ENCODE peak calls at places on chromosomes 11 and 22, in ten cellular contexts. M, F, T, O, J, Z, P, V, K and S are unnamed samples.

GRCh38 chr11:36153581-36153980 is 135.6 kb downstream of the COMMD9 start:
- DNase-seq in O (no peak), F (no peak), Z (no peak), J (no peak), K (no peak), T (no peak), V (no peak), M (no peak), P (no peak), S (no peak)

GRCh38 chr11:121321614-121322243 is 29.2 kb downstream of the SC5D start:
- DNase-seq in T (peak; percentile 10), J (no peak), O (no peak), M (no peak), P (no peak), V (no peak), F (peak; percentile 6), K (peak; percentile 55), Z (no peak), S (no peak)

GRCh38 chr11:69293819-69294505 is at the start of gene MYEOV:
- DNase-seq in V (no peak), Z (peak; percentile 80), F (peak; percentile 42), T (peak; percentile 33), O (peak; percentile 69), P (peak; percentile 93), K (peak; percentile 89), J (no peak), M (no peak), S (no peak)

GRCh38 chr22:45777046-45777851 is 105.6 kb downstream of the ATXN10 start:
- DNase-seq in M (no peak), K (no peak), Z (no peak), F (no peak), O (no peak), T (peak; percentile 91), J (peak; percentile 86), V (no peak), P (peak; percentile 52), S (no peak)

GRCh38 chr11:112663947-112664634 is 297.1 kb upstream of the NCAM1 start:
- DNase-seq in F (no peak), J (no peak), Z (no peak), O (no peak), T (no peak), V (no peak), M (no peak), P (no peak), K (no peak), S (no peak)

GRCh38 chr11:130052556-130052955 is 17.1 kb upstream of the APLP2 start:
- DNase-seq in O (no peak), T (no peak), Z (no peak), V (no peak), M (no peak), J (no peak), P (no peak), F (no peak), K (no peak), S (no peak)

GRCh38 chr22:47168900-47169800 is 406.7 kb downstream of the TBC1D22A start:
- DNase-seq in O (peak; percentile 45), V (no peak), M (no peak), K (no peak), F (peak; percentile 13), T (peak; percentile 21), J (no peak), P (peak; percentile 11), Z (peak; percentile 54), S (peak; percentile 32)

GRCh38 chr11:125063429-125064043 is 431 bp downstream of the SLC37A2 start:
- DNase-seq in T (no peak), Z (no peak), O (peak; percentile 71), K (no peak), M (no peak), F (no peak), J (no peak), P (no peak), V (no peak), S (peak; percentile 21)

GRCh38 chr11:12235549-12235944 is 125.2 kb downstream of the MICAL2 start:
- DNase-seq in V (no peak), F (peak; percentile 48), T (no peak), P (no peak), O (no peak), M (no peak), K (no peak), Z (no peak), J (no peak), S (no peak)

GRCh38 chr11:12235945-12236743 is 125.8 kb downstream of the MICAL2 start:
- DNase-seq in V (no peak), J (peak; percentile 81), P (peak; percentile 58), T (peak; percentile 92), M (no peak), F (peak; percentile 75), Z (no peak), O (no peak), K (no peak), S (no peak)

GRCh38 chr11:12237381-12237784 is 127.0 kb downstream of the MICAL2 start:
- DNase-seq in J (no peak), V (no peak), M (no peak), F (no peak), T (no peak), P (no peak), O (no peak), Z (no peak), K (no peak), S (no peak)

GRCh38 chr11:12235080-12235479 is 124.7 kb downstream of the MICAL2 start:
- DNase-seq in O (no peak), M (no peak), V (no peak), K (no peak), P (no peak), J (no peak), F (no peak), T (no peak), Z (no peak), S (no peak)

DNA sequence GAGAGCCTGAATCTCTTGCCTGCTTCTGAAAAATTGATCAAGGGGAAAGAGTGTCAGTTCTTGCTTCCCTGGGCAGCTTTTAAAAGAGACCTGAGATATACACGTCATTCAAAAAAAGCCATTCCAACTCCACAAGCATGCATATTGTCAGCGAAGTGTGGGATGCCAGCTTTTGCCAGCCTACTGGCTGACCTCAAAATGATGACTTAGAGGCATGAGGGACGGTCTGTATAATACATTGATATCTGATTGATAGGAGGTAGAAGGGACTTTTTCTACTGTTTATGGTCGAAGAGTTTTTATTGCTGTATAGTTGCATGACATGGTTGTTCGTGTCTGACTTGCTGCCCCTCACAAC is 126.3 kb downstream of the MICAL2 start:
- DNase-seq in K (no peak), F (no peak), M (no peak), P (no peak), Z (no peak), V (no peak), O (no peak), T (no peak), J (no peak), S (no peak)
- TF ChIP-seq CTCF in K (no peak), F (no peak), M (no peak), P (no peak), Z (no peak), V (no peak), O (no peak), T (no peak), J (no peak), S (peak; percentile 32)

GRCh38 chr22:20577549-20577975 is 70.2 kb downstream of the MED15 start:
- DNase-seq in Z (no peak), J (no peak), M (no peak), F (no peak), V (no peak), T (no peak), O (no peak), K (peak; percentile 55), P (no peak), S (no peak)
- TF ChIP-seq CTCF in Z (no peak), J (no peak), M (no peak), F (no peak), V (no peak), T (no peak), O (no peak), K (no peak), P (no peak), S (no peak)

DNA sequence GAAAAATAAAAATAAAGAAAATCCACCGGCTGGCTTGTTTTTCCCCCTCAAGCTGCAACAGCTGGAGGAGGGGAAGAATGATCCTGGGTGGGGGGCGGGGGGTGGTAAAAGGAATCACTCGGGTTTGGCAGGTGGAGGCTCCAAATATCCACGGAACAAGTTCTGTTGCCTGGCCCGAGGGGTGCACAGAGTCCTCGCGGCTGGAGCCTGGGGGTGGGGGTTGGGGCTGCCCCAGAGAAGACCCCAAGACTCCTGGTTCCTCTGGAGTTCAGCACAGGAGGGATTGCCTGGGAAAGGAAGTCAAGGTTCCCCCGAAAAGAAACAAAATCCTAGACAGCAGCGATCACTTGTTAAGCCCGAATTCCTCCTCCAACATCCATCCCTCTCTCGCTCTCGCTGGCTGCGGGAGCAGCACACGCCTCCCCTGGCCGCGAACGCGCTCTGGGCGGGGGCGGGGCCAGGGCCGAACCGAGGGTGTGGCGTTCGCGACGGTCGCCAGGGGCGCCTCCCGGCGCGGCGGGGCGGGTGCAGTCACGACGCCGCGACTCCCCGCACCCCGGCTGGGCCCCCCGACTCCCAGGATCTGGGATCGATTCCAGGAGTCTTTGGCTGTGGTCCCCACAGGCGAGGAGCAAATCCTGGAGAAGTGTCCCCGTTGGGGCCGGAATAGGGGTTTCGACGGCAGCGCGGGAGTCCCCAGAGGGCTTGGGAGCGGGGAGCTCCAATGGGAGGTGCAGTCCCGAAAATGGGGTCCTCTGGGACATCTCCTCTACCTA is at the start of gene KCNA4:
- DNase-seq in Z (peak; percentile 68), T (peak; percentile 1), O (peak; percentile 56), M (no peak), K (no peak), F (no peak), J (no peak), P (peak; percentile 21), V (peak; percentile 34), S (peak; percentile 77)
- TF ChIP-seq CTCF in Z (peak; percentile 26), T (no peak), O (no peak), M (no peak), K (no peak), F (no peak), J (no peak), P (no peak), V (peak; percentile 59), S (peak; percentile 68)

GRCh38 chr11:46407635-46408034 is 16.1 kb upstream of the CHRM4 start:
- DNase-seq in P (no peak), Z (peak; percentile 10), T (no peak), J (no peak), O (no peak), K (no peak), F (no peak), V (no peak), M (no peak), S (no peak)

GRCh38 chr11:46414466-46414796 is 22.9 kb upstream of the CHRM4 start:
- DNase-seq in J (no peak), O (no peak), T (no peak), P (no peak), M (no peak), K (no peak), Z (peak; percentile 51), F (no peak), V (no peak), S (no peak)

GRCh38 chr11:46408407-46408986 is 16.9 kb upstream of the CHRM4 start:
- DNase-seq in F (no peak), O (peak; percentile 57), Z (peak; percentile 43), K (no peak), P (no peak), J (no peak), T (no peak), V (no peak), M (no peak), S (no peak)

GRCh38 chr11:46413755-46414465 is 22.3 kb upstream of the CHRM4 start:
- DNase-seq in P (peak; percentile 57), V (no peak), J (no peak), M (no peak), F (no peak), K (no peak), Z (peak; percentile 8), O (no peak), T (no peak), S (no peak)

GRCh38 chr11:46410021-46410420 is 18.4 kb upstream of the CHRM4 start:
- DNase-seq in F (peak; percentile 57), O (no peak), Z (peak; percentile 27), K (no peak), P (no peak), V (no peak), M (no peak), J (no peak), T (no peak), S (peak; percentile 59)
- TF ChIP-seq CTCF in F (peak; percentile 50), O (no peak), Z (no peak), K (no peak), P (peak; percentile 7), V (peak; percentile 21), M (no peak), J (peak; percentile 8), T (peak; percentile 33), S (no peak)